ENCODE peak calls at places on chromosomes 1 and 21, in six cellular contexts. One of them, this sample, is unnamed.

GRCh38 chr21:37582613-37583012 is 216.0 kb downstream of the DYRK1A start:
- DNase-seq in Peyer's patch: no peak
- DNase-seq in AG04450: peak
- DNase-seq in mucosa of descending colon: no peak
- DNase-seq in OCI-LY7: peak
- DNase-seq in fibroblast of lung: peak
- DNase-seq in this sample: peak

GRCh38 chr1:230542681-230543080 is 99.6 kb upstream of the COG2 start:
- DNase-seq in OCI-LY7: no peak
- DNase-seq in Peyer's patch: no peak
- DNase-seq in fibroblast of lung: no peak
- DNase-seq in AG04450: no peak
- DNase-seq in mucosa of descending colon: no peak
- DNase-seq in this sample: no peak

GRCh38 chr1:21594495-21594894 is 74.7 kb downstream of the RAP1GAP start:
- DNase-seq in mucosa of descending colon: no peak
- DNase-seq in fibroblast of lung: no peak
- DNase-seq in AG04450: no peak
- DNase-seq in Peyer's patch: no peak
- DNase-seq in OCI-LY7: no peak
- DNase-seq in this sample: no peak

GRCh38 chr1:229280037-229280828 is 9.3 kb downstream of the RAB4A start:
- DNase-seq in fibroblast of lung: no peak
- DNase-seq in Peyer's patch: no peak
- DNase-seq in mucosa of descending colon: no peak
- DNase-seq in AG04450: no peak
- DNase-seq in OCI-LY7: no peak
- DNase-seq in this sample: no peak

GRCh38 chr1:23384312-23385058 is 14.8 kb upstream of the ZNF436 start:
- DNase-seq in Peyer's patch: no peak
- DNase-seq in fibroblast of lung: peak
- DNase-seq in OCI-LY7: no peak
- DNase-seq in AG04450: no peak
- DNase-seq in mucosa of descending colon: no peak
- DNase-seq in this sample: peak

GRCh38 chr1:157170677-157171515 is 32.7 kb upstream of the ETV3 start:
- DNase-seq in mucosa of descending colon: no peak
- DNase-seq in AG04450: no peak
- DNase-seq in OCI-LY7: peak
- DNase-seq in Peyer's patch: peak
- DNase-seq in fibroblast of lung: peak
- DNase-seq in this sample: peak

GRCh38 chr1:22685675-22686074 is 25.0 kb upstream of the EPHB2 start:
- DNase-seq in AG04450: no peak
- DNase-seq in mucosa of descending colon: no peak
- DNase-seq in OCI-LY7: no peak
- DNase-seq in Peyer's patch: no peak
- DNase-seq in fibroblast of lung: no peak
- DNase-seq in this sample: no peak

GRCh38 chr1:219209578-219209977 is 35.9 kb downstream of the LYPLAL1 start:
- DNase-seq in AG04450: no peak
- DNase-seq in mucosa of descending colon: no peak
- DNase-seq in OCI-LY7: no peak
- DNase-seq in fibroblast of lung: no peak
- DNase-seq in Peyer's patch: no peak
- DNase-seq in this sample: no peak

GRCh38 chr1:89523597-89524368 is 846 bp upstream of the LRRC8B start:
- DNase-seq in fibroblast of lung: peak
- DNase-seq in mucosa of descending colon: no peak
- DNase-seq in Peyer's patch: peak
- DNase-seq in OCI-LY7: peak
- DNase-seq in AG04450: no peak
- DNase-seq in this sample: no peak

GRCh38 chr1:81954388-81955023 is 153.8 kb downstream of the ADGRL2 start:
- DNase-seq in OCI-LY7: no peak
- DNase-seq in fibroblast of lung: no peak
- DNase-seq in AG04450: no peak
- DNase-seq in Peyer's patch: no peak
- DNase-seq in mucosa of descending colon: no peak
- DNase-seq in this sample: no peak

GRCh38 chr1:112925015-112925414 is 31.0 kb downstream of the SLC16A1 start:
- DNase-seq in Peyer's patch: no peak
- DNase-seq in AG04450: no peak
- DNase-seq in fibroblast of lung: no peak
- DNase-seq in mucosa of descending colon: no peak
- DNase-seq in OCI-LY7: no peak
- DNase-seq in this sample: no peak

GRCh38 chr1:2645776-2646175 is 13.0 kb upstream of the MMEL1 start:
- DNase-seq in fibroblast of lung: no peak
- DNase-seq in mucosa of descending colon: peak
- DNase-seq in Peyer's patch: no peak
- DNase-seq in AG04450: no peak
- DNase-seq in OCI-LY7: no peak
- DNase-seq in this sample: no peak

GRCh38 chr1:182484531-182485257 is 34.7 kb downstream of the RGSL1 start:
- DNase-seq in AG04450: no peak
- DNase-seq in OCI-LY7: peak
- DNase-seq in mucosa of descending colon: no peak
- DNase-seq in fibroblast of lung: no peak
- DNase-seq in Peyer's patch: peak
- DNase-seq in this sample: no peak

GRCh38 chr1:186960866-186961265 is 132.1 kb downstream of the PLA2G4A start:
- DNase-seq in OCI-LY7: no peak
- DNase-seq in AG04450: no peak
- DNase-seq in fibroblast of lung: peak
- DNase-seq in Peyer's patch: no peak
- DNase-seq in mucosa of descending colon: no peak
- DNase-seq in this sample: no peak

GRCh38 chr1:40986328-40986783 is 6.9 kb downstream of the CTPS1 start:
- DNase-seq in Peyer's patch: no peak
- DNase-seq in OCI-LY7: no peak
- DNase-seq in fibroblast of lung: no peak
- DNase-seq in AG04450: no peak
- DNase-seq in mucosa of descending colon: no peak
- DNase-seq in this sample: no peak

GRCh38 chr21:25956993-25957714 is 213.4 kb downstream of the APP start:
- DNase-seq in OCI-LY7: no peak
- DNase-seq in mucosa of descending colon: no peak
- DNase-seq in fibroblast of lung: peak
- DNase-seq in AG04450: peak
- DNase-seq in Peyer's patch: no peak
- DNase-seq in this sample: no peak

GRCh38 chr1:87334351-87335174 is 5.9 kb downstream of the LMO4 start:
- DNase-seq in mucosa of descending colon: peak
- DNase-seq in fibroblast of lung: peak
- DNase-seq in OCI-LY7: peak
- DNase-seq in Peyer's patch: no peak
- DNase-seq in AG04450: no peak
- DNase-seq in this sample: peak

GRCh38 chr1:161838362-161838761 is 72.2 kb downstream of the ATF6 start:
- DNase-seq in fibroblast of lung: peak
- DNase-seq in OCI-LY7: no peak
- DNase-seq in AG04450: no peak
- DNase-seq in Peyer's patch: no peak
- DNase-seq in mucosa of descending colon: no peak
- DNase-seq in this sample: no peak

GRCh38 chr1:112522621-112523020 is 13.9 kb downstream of the WNT2B start:
- DNase-seq in Peyer's patch: no peak
- DNase-seq in fibroblast of lung: peak
- DNase-seq in OCI-LY7: no peak
- DNase-seq in mucosa of descending colon: no peak
- DNase-seq in AG04450: peak
- DNase-seq in this sample: peak

GRCh38 chr1:212915245-212916091 is 34.9 kb upstream of the VASH2 start:
- DNase-seq in mucosa of descending colon: no peak
- DNase-seq in fibroblast of lung: peak
- DNase-seq in Peyer's patch: no peak
- DNase-seq in OCI-LY7: peak
- DNase-seq in AG04450: peak
- DNase-seq in this sample: peak

GRCh38 chr1:226402615-226403521 is 5.0 kb downstream of the PARP1 start:
- DNase-seq in Peyer's patch: no peak
- DNase-seq in AG04450: no peak
- DNase-seq in fibroblast of lung: no peak
- DNase-seq in mucosa of descending colon: no peak
- DNase-seq in OCI-LY7: no peak
- DNase-seq in this sample: no peak

GRCh38 chr1:8020032-8020431 is 6.1 kb downstream of the ERRFI1 start:
- DNase-seq in mucosa of descending colon: no peak
- DNase-seq in OCI-LY7: no peak
- DNase-seq in AG04450: no peak
- DNase-seq in fibroblast of lung: peak
- DNase-seq in Peyer's patch: no peak
- DNase-seq in this sample: peak

GRCh38 chr1:54791880-54792522 is 9.1 kb downstream of the TTC22 start:
- DNase-seq in fibroblast of lung: peak
- DNase-seq in mucosa of descending colon: no peak
- DNase-seq in AG04450: no peak
- DNase-seq in OCI-LY7: peak
- DNase-seq in Peyer's patch: no peak
- DNase-seq in this sample: peak

GRCh38 chr1:156805766-156806511 is 10.7 kb downstream of the SH2D2A start:
- DNase-seq in mucosa of descending colon: no peak
- DNase-seq in Peyer's patch: no peak
- DNase-seq in AG04450: peak
- DNase-seq in fibroblast of lung: peak
- DNase-seq in OCI-LY7: no peak
- DNase-seq in this sample: peak

GRCh38 chr21:44281801-44282200 is 3.9 kb upstream of the AIRE start:
- DNase-seq in mucosa of descending colon: peak
- DNase-seq in fibroblast of lung: no peak
- DNase-seq in AG04450: no peak
- DNase-seq in OCI-LY7: no peak
- DNase-seq in Peyer's patch: no peak
- DNase-seq in this sample: no peak

GRCh38 chr1:58539553-58539952 is 7.0 kb downstream of the OMA1 start:
- DNase-seq in AG04450: no peak
- DNase-seq in OCI-LY7: no peak
- DNase-seq in fibroblast of lung: peak
- DNase-seq in Peyer's patch: no peak
- DNase-seq in mucosa of descending colon: no peak
- DNase-seq in this sample: no peak

GRCh38 chr1:19010995-19011696 is 54.7 kb upstream of the IFFO2 start:
- DNase-seq in Peyer's patch: peak
- DNase-seq in OCI-LY7: no peak
- DNase-seq in AG04450: peak
- DNase-seq in mucosa of descending colon: peak
- DNase-seq in fibroblast of lung: peak
- DNase-seq in this sample: peak

DNA sequence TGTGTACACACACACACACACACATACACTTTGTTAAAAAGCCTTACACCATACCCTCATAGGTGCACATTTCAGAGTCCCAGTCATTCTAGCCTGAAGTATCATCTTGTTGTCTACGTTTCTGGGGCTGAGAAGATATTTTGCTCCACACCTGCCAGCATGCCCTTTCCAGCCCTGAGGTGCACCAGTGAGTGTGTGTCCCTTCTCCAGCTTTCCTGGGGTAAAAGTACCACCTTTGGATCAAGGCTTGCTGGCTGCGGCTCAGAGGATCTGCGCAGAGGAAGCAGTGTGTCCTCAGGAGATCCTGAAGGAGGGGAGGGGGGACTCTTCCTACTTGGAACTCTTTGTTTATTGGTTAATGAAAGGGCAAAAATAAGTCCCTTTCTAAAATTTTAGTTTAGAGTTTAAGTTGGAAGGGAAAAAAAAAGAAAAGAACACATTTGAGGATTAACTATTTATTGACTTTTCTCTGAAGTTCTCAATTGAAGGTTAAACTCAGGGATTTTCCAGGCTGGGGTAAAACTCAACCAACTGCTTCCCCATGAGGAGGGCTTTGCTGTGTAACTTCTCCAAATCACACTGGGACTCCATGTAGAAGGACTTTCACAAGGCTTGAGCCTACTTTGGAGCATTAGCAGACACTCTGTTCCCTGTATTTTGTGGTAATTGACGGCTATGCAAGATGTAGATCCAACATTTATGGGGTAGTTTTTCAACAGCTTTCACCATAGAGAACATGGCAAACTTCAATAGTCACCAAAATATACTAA is 200.3 kb upstream of the SGIP1 start:
- DNase-seq in OCI-LY7: peak
- DNase-seq in fibroblast of lung: no peak
- DNase-seq in AG04450: no peak
- DNase-seq in mucosa of descending colon: peak
- DNase-seq in Peyer's patch: no peak
- DNase-seq in this sample: no peak
- H3K4me3 ChIP-seq in OCI-LY7: peak
- H3K4me3 ChIP-seq in fibroblast of lung: no peak
- H3K4me3 ChIP-seq in AG04450: peak
- H3K4me3 ChIP-seq in mucosa of descending colon: no peak
- H3K4me3 ChIP-seq in Peyer's patch: peak
- H3K4me3 ChIP-seq in this sample: peak

GRCh38 chr1:109985251-109986053 is 887 bp downstream of the AHCYL1 start:
- DNase-seq in mucosa of descending colon: no peak
- DNase-seq in fibroblast of lung: no peak
- DNase-seq in Peyer's patch: no peak
- DNase-seq in OCI-LY7: no peak
- DNase-seq in AG04450: no peak
- DNase-seq in this sample: no peak

GRCh38 chr1:109984456-109985250 is at the start of gene AHCYL1:
- DNase-seq in fibroblast of lung: peak
- DNase-seq in OCI-LY7: peak
- DNase-seq in mucosa of descending colon: peak
- DNase-seq in AG04450: peak
- DNase-seq in Peyer's patch: peak
- DNase-seq in this sample: peak

GRCh38 chr1:109986054-109986444 is 1.5 kb downstream of the AHCYL1 start:
- DNase-seq in fibroblast of lung: no peak
- DNase-seq in OCI-LY7: no peak
- DNase-seq in AG04450: no peak
- DNase-seq in mucosa of descending colon: no peak
- DNase-seq in Peyer's patch: no peak
- DNase-seq in this sample: no peak

GRCh38 chr1:109983380-109984189 is 980 bp upstream of the AHCYL1 start:
- DNase-seq in Peyer's patch: no peak
- DNase-seq in mucosa of descending colon: no peak
- DNase-seq in OCI-LY7: no peak
- DNase-seq in AG04450: no peak
- DNase-seq in fibroblast of lung: peak
- DNase-seq in this sample: no peak

GRCh38 chr1:109984190-109984455 is 442 bp upstream of the AHCYL1 start:
- DNase-seq in OCI-LY7: no peak
- DNase-seq in fibroblast of lung: no peak
- DNase-seq in AG04450: no peak
- DNase-seq in Peyer's patch: no peak
- DNase-seq in mucosa of descending colon: no peak
- DNase-seq in this sample: no peak
- H3K4me3 ChIP-seq in OCI-LY7: peak
- H3K4me3 ChIP-seq in fibroblast of lung: peak
- H3K4me3 ChIP-seq in AG04450: no peak
- H3K4me3 ChIP-seq in Peyer's patch: no peak
- H3K4me3 ChIP-seq in mucosa of descending colon: no peak
- H3K4me3 ChIP-seq in this sample: peak

GRCh38 chr1:50430010-50430405 is 6.8 kb upstream of the DMRTA2 start:
- DNase-seq in OCI-LY7: no peak
- DNase-seq in mucosa of descending colon: no peak
- DNase-seq in fibroblast of lung: no peak
- DNase-seq in Peyer's patch: no peak
- DNase-seq in AG04450: no peak
- DNase-seq in this sample: no peak
- H3K4me3 ChIP-seq in OCI-LY7: no peak
- H3K4me3 ChIP-seq in mucosa of descending colon: no peak
- H3K4me3 ChIP-seq in fibroblast of lung: no peak
- H3K4me3 ChIP-seq in Peyer's patch: no peak
- H3K4me3 ChIP-seq in AG04450: no peak
- H3K4me3 ChIP-seq in this sample: no peak

GRCh38 chr1:240491796-240492195 is 120.2 kb downstream of the GREM2 start:
- DNase-seq in fibroblast of lung: no peak
- DNase-seq in AG04450: no peak
- DNase-seq in OCI-LY7: no peak
- DNase-seq in Peyer's patch: no peak
- DNase-seq in mucosa of descending colon: no peak
- DNase-seq in this sample: no peak
- H3K4me3 ChIP-seq in fibroblast of lung: no peak
- H3K4me3 ChIP-seq in AG04450: no peak
- H3K4me3 ChIP-seq in OCI-LY7: no peak
- H3K4me3 ChIP-seq in Peyer's patch: no peak
- H3K4me3 ChIP-seq in mucosa of descending colon: no peak
- H3K4me3 ChIP-seq in this sample: no peak